ENCODE peak calls at places on chromosomes 16 and 17, in six cellular contexts. R, W, O, I, A and N are unnamed samples.

GRCh38 chr17:68518063-68518815 is 6.0 kb downstream of the PRKAR1A start:
- DNase-seq in W (no peak), A (peak), R (no peak), I (no peak), O (peak), N (no peak)

GRCh38 chr16:53789159-53789558 is 85.2 kb downstream of the FTO start:
- DNase-seq in O (no peak), R (no peak), A (no peak), I (no peak), W (peak), N (peak)

GRCh38 chr17:17325228-17325627 is 22.1 kb downstream of the NT5M start:
- DNase-seq in I (no peak), O (no peak), A (no peak), R (no peak), W (no peak), N (no peak)

GRCh38 chr16:11056989-11057645 is 112.8 kb downstream of the CLEC16A start:
- DNase-seq in A (no peak), R (no peak), W (no peak), I (no peak), O (no peak), N (no peak)

GRCh38 chr17:67004191-67004590 is 39.7 kb downstream of the CACNG4 start:
- DNase-seq in W (no peak), O (no peak), R (no peak), I (no peak), A (no peak), N (no peak)

GRCh38 chr17:42191209-42191608 is 3.1 kb downstream of the GHDC start:
- DNase-seq in R (no peak), A (no peak), W (no peak), I (no peak), O (peak), N (no peak)

GRCh38 chr16:29962344-29962994 is 590 bp downstream of the TMEM219 start:
- DNase-seq in A (no peak), W (peak), R (no peak), I (no peak), O (no peak), N (peak)

GRCh38 chr17:14672830-14673229 is 371.9 kb downstream of the HS3ST3B1 start:
- DNase-seq in W (peak), A (peak), I (no peak), O (no peak), R (no peak), N (peak)

GRCh38 chr17:72587773-72588511 is 467.1 kb downstream of the SOX9 start:
- DNase-seq in O (no peak), A (peak), I (no peak), R (no peak), W (peak), N (peak)

GRCh38 chr16:2285731-2286191 is 17.8 kb upstream of the RNPS1 start:
- DNase-seq in I (no peak), R (no peak), W (no peak), O (no peak), A (no peak), N (no peak)

GRCh38 chr16:50268352-50268751 is 2.0 kb downstream of the ADCY7 start:
- DNase-seq in R (no peak), W (no peak), O (no peak), I (no peak), A (peak), N (no peak)

GRCh38 chr17:32350662-32351418 is 883 bp downstream of the ZNF207 start:
- DNase-seq in I (no peak), A (peak), R (no peak), O (no peak), W (peak), N (peak)

GRCh38 chr17:37446027-37446426 is 39.3 kb downstream of the TADA2A start:
- DNase-seq in I (no peak), O (no peak), A (no peak), R (peak), W (no peak), N (no peak)

GRCh38 chr17:14748036-14748715 is 447.3 kb downstream of the HS3ST3B1 start:
- DNase-seq in R (no peak), W (no peak), A (peak), O (no peak), I (no peak), N (no peak)

GRCh38 chr17:82230627-82231311 is 1.9 kb downstream of the SLC16A3 start:
- DNase-seq in O (peak), I (no peak), W (peak), R (peak), A (peak), N (peak)

GRCh38 chr17:7023576-7024401 is 939 bp downstream of the BCL6B start:
- DNase-seq in I (peak), W (peak), A (peak), R (peak), O (peak), N (peak)

GRCh38 chr16:8355714-8356113 is 234.6 kb downstream of the TMEM114 start:
- DNase-seq in W (no peak), A (no peak), O (no peak), I (no peak), R (no peak), N (no peak)

GRCh38 chr16:73396556-73396955 is 348.6 kb upstream of the ZFHX3 start:
- DNase-seq in R (no peak), W (no peak), I (no peak), O (no peak), A (no peak), N (no peak)

GRCh38 chr16:83308414-83308813 is 499.4 kb upstream of the HSBP1 start:
- DNase-seq in O (no peak), A (no peak), W (peak), I (no peak), R (no peak), N (no peak)

GRCh38 chr17:17666111-17666714 is 15.0 kb upstream of the RAI1 start:
- DNase-seq in R (no peak), I (no peak), A (no peak), O (no peak), W (peak), N (peak)

GRCh38 chr16:4914528-4915225 is 22.3 kb downstream of the PPL start:
- DNase-seq in R (no peak), I (no peak), A (no peak), W (no peak), O (no peak), N (no peak)

GRCh38 chr17:38619937-38620550 is 14.3 kb upstream of the SRCIN1 start:
- DNase-seq in O (peak), W (no peak), R (no peak), A (no peak), I (no peak), N (no peak)

GRCh38 chr17:83173997-83174858 is 94.8 kb downstream of the METRNL start:
- DNase-seq in O (peak), I (peak), R (no peak), W (peak), A (no peak), N (no peak)

GRCh38 chr17:19263621-19264010 is 26.4 kb downstream of the EPN2 start:
- DNase-seq in R (no peak), O (no peak), A (peak), W (peak), I (no peak), N (peak)

GRCh38 chr16:7103056-7103455 is 229.6 kb upstream of the RBFOX1 start:
- DNase-seq in R (no peak), I (no peak), O (no peak), A (no peak), W (no peak), N (no peak)

GRCh38 chr16:7101054-7101453 is 231.6 kb upstream of the RBFOX1 start:
- DNase-seq in I (no peak), R (no peak), O (no peak), W (no peak), A (no peak), N (no peak)

DNA sequence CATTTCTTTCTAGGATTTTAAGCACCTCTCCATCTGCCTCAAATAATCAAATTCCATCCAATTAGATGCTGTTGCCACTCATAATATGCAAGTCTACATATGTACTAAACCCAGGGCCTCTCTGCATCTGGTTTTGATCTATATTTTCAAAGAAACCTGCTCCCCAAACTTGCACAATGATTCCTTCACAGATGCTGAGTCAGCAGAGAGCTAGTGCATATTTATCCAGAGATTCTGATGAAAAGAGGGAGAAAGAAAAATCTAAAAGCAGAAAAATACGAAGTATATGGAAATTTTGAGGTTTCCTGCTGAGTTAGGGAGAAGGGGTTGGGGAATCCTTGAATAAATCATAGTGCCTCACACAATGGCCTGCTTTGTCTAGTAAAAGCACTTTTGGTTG is 235.1 kb upstream of the RBFOX1 start:
- DNase-seq in I (no peak), R (no peak), O (no peak), W (no peak), A (no peak), N (no peak)
- H3K14ac ChIP-seq in I (no peak), R (no peak), O (no peak), W (no peak), A (no peak), N (no peak)

GRCh38 chr17:46929413-46929812 is 6.5 kb downstream of the GOSR2 start:
- DNase-seq in I (no peak), W (peak), A (peak), O (no peak), R (no peak), N (peak)

GRCh38 chr17:46930083-46930482 is 7.1 kb downstream of the GOSR2 start:
- DNase-seq in A (no peak), I (no peak), O (no peak), W (no peak), R (no peak), N (no peak)

GRCh38 chr17:46925185-46925858 is 2.4 kb downstream of the GOSR2 start:
- DNase-seq in I (no peak), A (no peak), O (no peak), W (no peak), R (no peak), N (no peak)

GRCh38 chr17:46931596-46931995 is 8.6 kb downstream of the GOSR2 start:
- DNase-seq in I (no peak), R (no peak), W (no peak), A (no peak), O (no peak), N (no peak)

DNA sequence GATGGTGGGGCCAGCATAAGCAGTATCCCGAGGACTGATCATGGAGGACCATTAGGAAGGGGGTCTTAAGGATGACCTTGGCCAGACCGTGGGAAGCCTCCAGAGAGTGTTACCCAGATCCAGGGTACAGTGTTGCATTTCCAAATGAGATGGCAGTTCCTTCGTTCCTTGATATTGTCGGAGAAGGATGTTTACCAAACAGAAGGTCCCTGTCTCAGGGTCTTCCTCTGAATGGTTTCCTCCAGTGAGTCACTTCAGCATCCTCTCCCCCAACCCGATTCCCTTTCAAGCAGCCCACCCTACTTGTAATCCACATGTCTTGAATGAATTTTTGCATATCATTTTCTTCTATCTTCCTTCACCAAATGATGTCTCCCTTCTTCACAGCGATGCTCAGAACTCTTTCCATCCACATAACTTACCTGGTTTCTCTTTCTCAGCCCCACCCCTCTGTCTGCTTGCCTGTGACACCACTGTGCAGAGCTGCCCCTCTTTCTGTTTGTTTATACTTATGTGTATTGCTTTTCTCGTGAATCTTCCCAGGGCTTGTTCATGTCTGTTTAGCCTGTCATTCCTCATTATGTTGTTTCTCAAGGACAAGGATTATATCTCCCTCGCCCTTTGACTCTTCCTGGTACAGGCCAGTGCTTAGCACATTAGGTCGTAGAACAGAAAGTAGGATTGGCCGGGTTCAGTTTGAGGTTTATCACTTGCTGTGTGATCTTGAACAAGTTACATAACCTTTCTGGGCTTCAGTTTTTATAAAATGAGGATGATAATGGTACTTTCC is 5.7 kb downstream of the GOSR2 start:
- DNase-seq in O (no peak), I (no peak), R (no peak), W (no peak), A (no peak), N (peak)
- H3K14ac ChIP-seq in O (no peak), I (no peak), R (no peak), W (no peak), A (peak), N (no peak)

DNA sequence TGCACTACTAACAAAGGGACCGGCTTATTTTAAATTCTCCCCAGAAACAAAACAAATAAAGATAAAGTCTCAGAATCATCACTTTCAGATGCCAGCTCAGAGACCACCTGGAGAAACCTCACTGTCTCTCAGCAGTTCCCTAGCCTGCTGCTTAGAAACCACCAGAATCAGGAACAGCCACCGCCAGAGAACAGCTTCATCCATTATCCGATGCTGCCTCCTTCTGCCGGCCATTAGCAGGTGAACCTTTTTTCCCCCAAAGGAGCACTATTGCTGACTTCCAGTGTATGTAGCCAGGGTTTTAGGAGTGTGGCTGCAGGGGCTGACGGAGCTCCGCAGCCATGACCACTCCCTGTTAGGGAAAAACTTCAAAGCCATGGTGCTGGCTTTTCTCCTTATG is 171.2 kb upstream of the DYNLRB2 start:
- DNase-seq in O (peak), W (peak), A (peak), I (peak), R (peak), N (peak)
- H3K14ac ChIP-seq in O (no peak), W (no peak), A (no peak), I (no peak), R (no peak), N (no peak)

GRCh38 chr17:69588739-69589334 is 174.3 kb downstream of the MAP2K6 start:
- DNase-seq in A (no peak), W (no peak), O (no peak), I (no peak), R (no peak), N (peak)
- H3K14ac ChIP-seq in A (no peak), W (peak), O (no peak), I (no peak), R (no peak), N (no peak)

GRCh38 chr17:33983824-33984574 is 271.1 kb upstream of the CCL2 start:
- DNase-seq in W (no peak), A (no peak), R (no peak), I (no peak), O (peak), N (no peak)

GRCh38 chr17:33980193-33980592 is 274.9 kb upstream of the CCL2 start:
- DNase-seq in R (no peak), W (no peak), O (no peak), I (no peak), A (no peak), N (no peak)

GRCh38 chr17:33981713-33982601 is 273.1 kb upstream of the CCL2 start:
- DNase-seq in R (no peak), I (no peak), A (no peak), O (no peak), W (no peak), N (no peak)

GRCh38 chr17:33986088-33986487 is 269.0 kb upstream of the CCL2 start:
- DNase-seq in I (no peak), A (no peak), R (no peak), W (no peak), O (no peak), N (no peak)

GRCh38 chr17:33982872-33983271 is 272.2 kb upstream of the CCL2 start:
- DNase-seq in I (no peak), O (no peak), A (no peak), W (no peak), R (no peak), N (no peak)
- H3K14ac ChIP-seq in I (no peak), O (no peak), A (no peak), W (no peak), R (no peak), N (no peak)

DNA sequence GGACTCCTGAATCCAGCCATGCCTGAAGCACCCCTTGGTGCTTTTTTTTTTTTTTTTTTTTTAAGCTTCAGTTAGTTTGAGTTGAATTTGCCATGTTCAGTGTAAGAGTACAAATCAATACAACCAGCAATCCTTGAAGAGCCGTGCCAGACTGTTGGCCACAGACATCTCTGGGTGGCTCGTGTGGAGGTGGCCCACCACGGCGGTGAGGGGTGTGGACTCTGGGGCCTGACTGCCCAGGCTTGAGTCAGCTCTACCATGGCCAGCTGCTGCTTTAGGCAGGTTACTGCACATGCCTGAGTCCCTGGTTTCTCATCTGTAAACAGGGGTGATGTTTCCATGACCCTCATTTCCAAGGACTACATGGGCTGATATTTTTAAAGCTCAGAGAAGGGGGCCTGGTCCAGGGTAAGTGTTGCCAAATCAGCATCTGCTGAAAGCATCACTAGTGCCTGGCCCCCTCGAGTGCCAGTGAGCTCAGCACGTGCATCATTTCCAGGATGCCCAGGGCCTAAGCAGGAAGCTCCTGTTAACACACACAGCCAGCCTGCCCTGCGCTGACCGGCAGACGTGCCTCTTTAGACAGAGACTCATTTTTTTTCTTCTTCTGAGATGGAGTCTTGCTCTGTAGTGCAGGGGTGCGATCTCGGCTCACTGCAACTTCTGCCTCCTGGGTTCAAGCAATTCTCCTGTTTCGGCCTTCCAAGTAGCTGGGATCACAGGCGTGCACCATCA is 90.1 kb downstream of the DNAH17 start:
- DNase-seq in O (no peak), R (no peak), W (no peak), A (no peak), I (no peak), N (no peak)
- H3K14ac ChIP-seq in O (no peak), R (no peak), W (no peak), A (no peak), I (no peak), N (no peak)

GRCh38 chr17:40992666-40993065 is 1.3 kb downstream of the KRTAP3-3 start:
- DNase-seq in R (no peak), I (no peak), O (no peak), A (no peak), W (no peak), N (no peak)
- H3K14ac ChIP-seq in R (no peak), I (no peak), O (no peak), A (no peak), W (no peak), N (no peak)

GRCh38 chr17:10744509-10745000 is 14.7 kb upstream of the TMEM220 start:
- DNase-seq in I (no peak), W (no peak), O (no peak), R (no peak), A (no peak), N (no peak)
- H3K14ac ChIP-seq in I (no peak), W (no peak), O (no peak), R (no peak), A (no peak), N (no peak)

GRCh38 chr17:9001539-9001938 is 19.8 kb upstream of the NTN1 start:
- DNase-seq in I (no peak), R (no peak), O (no peak), W (no peak), A (no peak), N (no peak)

GRCh38 chr17:8991514-8992285 is 26.2 kb upstream of the PIK3R5 start:
- DNase-seq in R (peak), W (peak), I (peak), O (peak), A (peak), N (peak)

GRCh38 chr17:8997994-8998628 is 23.2 kb upstream of the NTN1 start:
- DNase-seq in R (peak), W (peak), A (peak), O (peak), I (peak), N (peak)

GRCh38 chr17:8994319-8994718 is 27.0 kb upstream of the NTN1 start:
- DNase-seq in O (peak), W (peak), R (peak), I (peak), A (peak), N (peak)

GRCh38 chr17:8995711-8996110 is 25.6 kb upstream of the NTN1 start:
- DNase-seq in R (no peak), I (no peak), O (peak), W (no peak), A (peak), N (no peak)
- H3K14ac ChIP-seq in R (no peak), I (no peak), O (no peak), W (no peak), A (no peak), N (no peak)

GRCh38 chr16:63461248-63461841 is 1425.1 kb upstream of the CDH8 start:
- DNase-seq in R (peak), I (peak), A (no peak), W (peak), O (peak), N (peak)

GRCh38 chr16:63458842-63459241 is 1422.6 kb upstream of the CDH8 start:
- DNase-seq in W (no peak), R (no peak), A (no peak), I (no peak), O (no peak), N (peak)

GRCh38 chr16:63457869-63458268 is 1421.6 kb upstream of the CDH8 start:
- DNase-seq in O (no peak), A (no peak), W (no peak), R (no peak), I (no peak), N (no peak)
- H3K14ac ChIP-seq in O (no peak), A (no peak), W (no peak), R (no peak), I (no peak), N (no peak)